ENCODE peak calls at places on chromosomes 1 and 21, in five cellular contexts. One of them, this sample, is unnamed.

GRCh38 chr1:55146781-55147180 is 68.4 kb downstream of the USP24 start:
- DNase-seq in kidney glomerular epithelial cell: no peak
- DNase-seq in Caki2: no peak
- DNase-seq in fibroblast of pulmonary artery: peak
- DNase-seq in T-helper 2 cell: no peak
- DNase-seq in this sample: peak

GRCh38 chr1:187691439-187691838 is 862.7 kb downstream of the PLA2G4A start:
- DNase-seq in kidney glomerular epithelial cell: peak
- DNase-seq in Caki2: peak
- DNase-seq in fibroblast of pulmonary artery: peak
- DNase-seq in T-helper 2 cell: no peak
- DNase-seq in this sample: peak

GRCh38 chr21:33939224-33939623 is 23.6 kb upstream of the ATP5PO start:
- DNase-seq in kidney glomerular epithelial cell: no peak
- DNase-seq in Caki2: no peak
- DNase-seq in fibroblast of pulmonary artery: no peak
- DNase-seq in T-helper 2 cell: no peak
- DNase-seq in this sample: peak

GRCh38 chr1:21921100-21921875 is 15.8 kb downstream of the HSPG2 start:
- DNase-seq in kidney glomerular epithelial cell: peak
- DNase-seq in Caki2: peak
- DNase-seq in fibroblast of pulmonary artery: no peak
- DNase-seq in T-helper 2 cell: no peak
- DNase-seq in this sample: no peak

GRCh38 chr1:238252033-238252802 is 361.5 kb upstream of the ZP4 start:
- DNase-seq in kidney glomerular epithelial cell: peak
- DNase-seq in Caki2: peak
- DNase-seq in fibroblast of pulmonary artery: peak
- DNase-seq in T-helper 2 cell: no peak
- DNase-seq in this sample: peak

GRCh38 chr1:57218487-57219079 is 205.3 kb downstream of the DAB1 start:
- DNase-seq in kidney glomerular epithelial cell: no peak
- DNase-seq in Caki2: no peak
- DNase-seq in fibroblast of pulmonary artery: no peak
- DNase-seq in T-helper 2 cell: no peak
- DNase-seq in this sample: no peak

GRCh38 chr1:205533729-205534443 is 29.4 kb downstream of the CDK18 start:
- DNase-seq in kidney glomerular epithelial cell: no peak
- DNase-seq in Caki2: no peak
- DNase-seq in fibroblast of pulmonary artery: no peak
- DNase-seq in T-helper 2 cell: no peak
- DNase-seq in this sample: no peak

GRCh38 chr1:169892819-169893644 is 664 bp downstream of the SCYL3 start:
- DNase-seq in kidney glomerular epithelial cell: peak
- DNase-seq in Caki2: no peak
- DNase-seq in fibroblast of pulmonary artery: peak
- DNase-seq in T-helper 2 cell: no peak
- DNase-seq in this sample: peak

GRCh38 chr1:226662704-226663326 is 76.3 kb downstream of the ITPKB start:
- DNase-seq in kidney glomerular epithelial cell: peak
- DNase-seq in Caki2: peak
- DNase-seq in fibroblast of pulmonary artery: peak
- DNase-seq in T-helper 2 cell: peak
- DNase-seq in this sample: peak

GRCh38 chr1:204089044-204089751 is 16.3 kb downstream of the SOX13 start:
- DNase-seq in kidney glomerular epithelial cell: no peak
- DNase-seq in Caki2: no peak
- DNase-seq in fibroblast of pulmonary artery: peak
- DNase-seq in T-helper 2 cell: no peak
- DNase-seq in this sample: peak

GRCh38 chr1:153509729-153510354 is 25.9 kb downstream of the S100A6 start:
- DNase-seq in kidney glomerular epithelial cell: peak
- DNase-seq in Caki2: no peak
- DNase-seq in fibroblast of pulmonary artery: no peak
- DNase-seq in T-helper 2 cell: no peak
- DNase-seq in this sample: no peak

GRCh38 chr21:32514275-32515055 is 70.9 kb downstream of the TCP10L start:
- DNase-seq in kidney glomerular epithelial cell: no peak
- DNase-seq in Caki2: no peak
- DNase-seq in fibroblast of pulmonary artery: no peak
- DNase-seq in T-helper 2 cell: no peak
- DNase-seq in this sample: no peak